ENCODE peak calls at places on chromosome 20, in eight cellular contexts. One of them, this sample, is unnamed.

GRCh38 chr20:56158489-56158888 is 90.0 kb upstream of the MC3R start:
- DNase-seq in T-helper 1 cell: no peak
- DNase-seq in renal cortical epithelial cell: no peak
- DNase-seq in HL-60: no peak
- DNase-seq in Calu3: no peak
- DNase-seq in psoas muscle: no peak
- DNase-seq in activated gamma-delta T cell treated with anti-CD3 and anti-CD28 coated beads, Interleukin-2, amount 50 U/mL, for 16 hours: no peak
- DNase-seq in activated CD8-positive, alpha-beta memory T cell treated with anti-CD3 and anti-CD28 coated beads for 4 hours: no peak
- DNase-seq in this sample: no peak

GRCh38 chr20:1391640-1392442 is 1.0 kb downstream of the FKBP1A start:
- DNase-seq in T-helper 1 cell: no peak
- DNase-seq in renal cortical epithelial cell: peak
- DNase-seq in activated gamma-delta T cell treated with anti-CD3 and anti-CD28 coated beads, Interleukin-2, amount 50 U/mL, for 16 hours: no peak
- DNase-seq in activated CD8-positive, alpha-beta memory T cell treated with anti-CD3 and anti-CD28 coated beads for 4 hours: no peak
- DNase-seq in Calu3: no peak
- DNase-seq in psoas muscle: peak
- DNase-seq in HL-60: peak
- DNase-seq in this sample: peak

GRCh38 chr20:57809661-57810172 is 99.9 kb upstream of the PMEPA1 start:
- DNase-seq in Calu3: no peak
- DNase-seq in renal cortical epithelial cell: no peak
- DNase-seq in T-helper 1 cell: no peak
- DNase-seq in activated CD8-positive, alpha-beta memory T cell treated with anti-CD3 and anti-CD28 coated beads for 4 hours: no peak
- DNase-seq in HL-60: no peak
- DNase-seq in psoas muscle: no peak
- DNase-seq in activated gamma-delta T cell treated with anti-CD3 and anti-CD28 coated beads, Interleukin-2, amount 50 U/mL, for 16 hours: no peak
- DNase-seq in this sample: no peak

GRCh38 chr20:17345321-17345720 is 118.5 kb downstream of the PCSK2 start:
- DNase-seq in psoas muscle: no peak
- DNase-seq in activated CD8-positive, alpha-beta memory T cell treated with anti-CD3 and anti-CD28 coated beads for 4 hours: no peak
- DNase-seq in renal cortical epithelial cell: no peak
- DNase-seq in activated gamma-delta T cell treated with anti-CD3 and anti-CD28 coated beads, Interleukin-2, amount 50 U/mL, for 16 hours: no peak
- DNase-seq in Calu3: no peak
- DNase-seq in T-helper 1 cell: no peak
- DNase-seq in HL-60: no peak
- DNase-seq in this sample: no peak

GRCh38 chr20:45629496-45630100 is at the start of gene WFDC10A:
- DNase-seq in psoas muscle: no peak
- DNase-seq in Calu3: peak
- DNase-seq in activated gamma-delta T cell treated with anti-CD3 and anti-CD28 coated beads, Interleukin-2, amount 50 U/mL, for 16 hours: no peak
- DNase-seq in T-helper 1 cell: no peak
- DNase-seq in HL-60: peak
- DNase-seq in activated CD8-positive, alpha-beta memory T cell treated with anti-CD3 and anti-CD28 coated beads for 4 hours: no peak
- DNase-seq in renal cortical epithelial cell: peak
- DNase-seq in this sample: no peak

GRCh38 chr20:26163890-26164289 is 467.2 kb upstream of the ZNF337 start:
- DNase-seq in activated gamma-delta T cell treated with anti-CD3 and anti-CD28 coated beads, Interleukin-2, amount 50 U/mL, for 16 hours: no peak
- DNase-seq in activated CD8-positive, alpha-beta memory T cell treated with anti-CD3 and anti-CD28 coated beads for 4 hours: no peak
- DNase-seq in T-helper 1 cell: no peak
- DNase-seq in psoas muscle: no peak
- DNase-seq in Calu3: no peak
- DNase-seq in HL-60: no peak
- DNase-seq in renal cortical epithelial cell: peak
- DNase-seq in this sample: no peak

GRCh38 chr20:44861547-44862006 is 23.9 kb upstream of the YWHAB start:
- DNase-seq in T-helper 1 cell: no peak
- DNase-seq in activated CD8-positive, alpha-beta memory T cell treated with anti-CD3 and anti-CD28 coated beads for 4 hours: no peak
- DNase-seq in Calu3: no peak
- DNase-seq in renal cortical epithelial cell: peak
- DNase-seq in psoas muscle: peak
- DNase-seq in activated gamma-delta T cell treated with anti-CD3 and anti-CD28 coated beads, Interleukin-2, amount 50 U/mL, for 16 hours: no peak
- DNase-seq in HL-60: no peak
- DNase-seq in this sample: no peak

GRCh38 chr20:19952392-19952791 is 64.8 kb upstream of the NAA20 start:
- DNase-seq in T-helper 1 cell: no peak
- DNase-seq in activated CD8-positive, alpha-beta memory T cell treated with anti-CD3 and anti-CD28 coated beads for 4 hours: no peak
- DNase-seq in renal cortical epithelial cell: no peak
- DNase-seq in activated gamma-delta T cell treated with anti-CD3 and anti-CD28 coated beads, Interleukin-2, amount 50 U/mL, for 16 hours: no peak
- DNase-seq in HL-60: no peak
- DNase-seq in Calu3: no peak
- DNase-seq in psoas muscle: no peak
- DNase-seq in this sample: no peak

GRCh38 chr20:36252511-36252910 is 16.2 kb downstream of the AAR2 start:
- DNase-seq in HL-60: no peak
- DNase-seq in Calu3: no peak
- DNase-seq in activated CD8-positive, alpha-beta memory T cell treated with anti-CD3 and anti-CD28 coated beads for 4 hours: no peak
- DNase-seq in renal cortical epithelial cell: no peak
- DNase-seq in T-helper 1 cell: no peak
- DNase-seq in activated gamma-delta T cell treated with anti-CD3 and anti-CD28 coated beads, Interleukin-2, amount 50 U/mL, for 16 hours: no peak
- DNase-seq in psoas muscle: no peak
- DNase-seq in this sample: no peak

GRCh38 chr20:60372822-60373221 is 414.6 kb downstream of the CDH26 start:
- DNase-seq in activated CD8-positive, alpha-beta memory T cell treated with anti-CD3 and anti-CD28 coated beads for 4 hours: no peak
- DNase-seq in psoas muscle: no peak
- DNase-seq in HL-60: peak
- DNase-seq in renal cortical epithelial cell: peak
- DNase-seq in activated gamma-delta T cell treated with anti-CD3 and anti-CD28 coated beads, Interleukin-2, amount 50 U/mL, for 16 hours: no peak
- DNase-seq in T-helper 1 cell: no peak
- DNase-seq in Calu3: peak
- DNase-seq in this sample: no peak

GRCh38 chr20:36591854-36592641 is 13.5 kb upstream of the RAB5IF start:
- DNase-seq in T-helper 1 cell: peak
- DNase-seq in Calu3: peak
- DNase-seq in activated gamma-delta T cell treated with anti-CD3 and anti-CD28 coated beads, Interleukin-2, amount 50 U/mL, for 16 hours: peak
- DNase-seq in HL-60: no peak
- DNase-seq in activated CD8-positive, alpha-beta memory T cell treated with anti-CD3 and anti-CD28 coated beads for 4 hours: peak
- DNase-seq in psoas muscle: no peak
- DNase-seq in renal cortical epithelial cell: peak
- DNase-seq in this sample: peak

GRCh38 chr20:15925376-15925775 is 647.9 kb downstream of the KIF16B start:
- DNase-seq in activated CD8-positive, alpha-beta memory T cell treated with anti-CD3 and anti-CD28 coated beads for 4 hours: no peak
- DNase-seq in renal cortical epithelial cell: no peak
- DNase-seq in T-helper 1 cell: no peak
- DNase-seq in psoas muscle: no peak
- DNase-seq in activated gamma-delta T cell treated with anti-CD3 and anti-CD28 coated beads, Interleukin-2, amount 50 U/mL, for 16 hours: no peak
- DNase-seq in Calu3: no peak
- DNase-seq in HL-60: no peak
- DNase-seq in this sample: no peak

GRCh38 chr20:20364747-20365558 is 3.0 kb upstream of the INSM1 start:
- DNase-seq in activated CD8-positive, alpha-beta memory T cell treated with anti-CD3 and anti-CD28 coated beads for 4 hours: no peak
- DNase-seq in renal cortical epithelial cell: no peak
- DNase-seq in HL-60: no peak
- DNase-seq in activated gamma-delta T cell treated with anti-CD3 and anti-CD28 coated beads, Interleukin-2, amount 50 U/mL, for 16 hours: no peak
- DNase-seq in T-helper 1 cell: no peak
- DNase-seq in Calu3: no peak
- DNase-seq in psoas muscle: no peak
- DNase-seq in this sample: peak

GRCh38 chr20:47502801-47503239 is 1.1 kb downstream of the NCOA3 start:
- DNase-seq in Calu3: peak
- DNase-seq in activated gamma-delta T cell treated with anti-CD3 and anti-CD28 coated beads, Interleukin-2, amount 50 U/mL, for 16 hours: no peak
- DNase-seq in psoas muscle: no peak
- DNase-seq in T-helper 1 cell: no peak
- DNase-seq in HL-60: peak
- DNase-seq in renal cortical epithelial cell: peak
- DNase-seq in activated CD8-positive, alpha-beta memory T cell treated with anti-CD3 and anti-CD28 coated beads for 4 hours: no peak
- DNase-seq in this sample: peak

GRCh38 chr20:5691918-5692618 is 58.1 kb upstream of the SHLD1 start:
- DNase-seq in renal cortical epithelial cell: no peak
- DNase-seq in Calu3: no peak
- DNase-seq in activated CD8-positive, alpha-beta memory T cell treated with anti-CD3 and anti-CD28 coated beads for 4 hours: no peak
- DNase-seq in HL-60: no peak
- DNase-seq in psoas muscle: no peak
- DNase-seq in T-helper 1 cell: no peak
- DNase-seq in activated gamma-delta T cell treated with anti-CD3 and anti-CD28 coated beads, Interleukin-2, amount 50 U/mL, for 16 hours: no peak
- DNase-seq in this sample: peak

GRCh38 chr20:30168025-30168799 is 1089.3 kb upstream of the DEFB115 start:
- DNase-seq in Calu3: no peak
- DNase-seq in activated gamma-delta T cell treated with anti-CD3 and anti-CD28 coated beads, Interleukin-2, amount 50 U/mL, for 16 hours: no peak
- DNase-seq in activated CD8-positive, alpha-beta memory T cell treated with anti-CD3 and anti-CD28 coated beads for 4 hours: peak
- DNase-seq in HL-60: no peak
- DNase-seq in renal cortical epithelial cell: no peak
- DNase-seq in T-helper 1 cell: no peak
- DNase-seq in psoas muscle: no peak
- DNase-seq in this sample: no peak

GRCh38 chr20:18805881-18806280 is 7.7 kb upstream of the SCP2D1 start:
- DNase-seq in psoas muscle: no peak
- DNase-seq in Calu3: no peak
- DNase-seq in T-helper 1 cell: no peak
- DNase-seq in renal cortical epithelial cell: no peak
- DNase-seq in activated gamma-delta T cell treated with anti-CD3 and anti-CD28 coated beads, Interleukin-2, amount 50 U/mL, for 16 hours: no peak
- DNase-seq in HL-60: no peak
- DNase-seq in activated CD8-positive, alpha-beta memory T cell treated with anti-CD3 and anti-CD28 coated beads for 4 hours: no peak
- DNase-seq in this sample: no peak

GRCh38 chr20:2805682-2806350 is 5.4 kb upstream of the CPXM1 start:
- DNase-seq in psoas muscle: no peak
- DNase-seq in HL-60: no peak
- DNase-seq in renal cortical epithelial cell: peak
- DNase-seq in activated gamma-delta T cell treated with anti-CD3 and anti-CD28 coated beads, Interleukin-2, amount 50 U/mL, for 16 hours: no peak
- DNase-seq in Calu3: no peak
- DNase-seq in T-helper 1 cell: no peak
- DNase-seq in activated CD8-positive, alpha-beta memory T cell treated with anti-CD3 and anti-CD28 coated beads for 4 hours: no peak
- DNase-seq in this sample: no peak

GRCh38 chr20:50689864-50690263 is 1.5 kb downstream of the RIPOR3 start:
- DNase-seq in T-helper 1 cell: no peak
- DNase-seq in activated CD8-positive, alpha-beta memory T cell treated with anti-CD3 and anti-CD28 coated beads for 4 hours: no peak
- DNase-seq in renal cortical epithelial cell: no peak
- DNase-seq in HL-60: no peak
- DNase-seq in psoas muscle: peak
- DNase-seq in Calu3: peak
- DNase-seq in activated gamma-delta T cell treated with anti-CD3 and anti-CD28 coated beads, Interleukin-2, amount 50 U/mL, for 16 hours: no peak
- DNase-seq in this sample: peak

GRCh38 chr20:58224097-58224496 is 4.4 kb downstream of the ANKRD60 start:
- DNase-seq in renal cortical epithelial cell: no peak
- DNase-seq in psoas muscle: no peak
- DNase-seq in T-helper 1 cell: no peak
- DNase-seq in Calu3: no peak
- DNase-seq in activated gamma-delta T cell treated with anti-CD3 and anti-CD28 coated beads, Interleukin-2, amount 50 U/mL, for 16 hours: no peak
- DNase-seq in HL-60: no peak
- DNase-seq in activated CD8-positive, alpha-beta memory T cell treated with anti-CD3 and anti-CD28 coated beads for 4 hours: no peak
- DNase-seq in this sample: no peak

GRCh38 chr20:35092524-35093244 is at the start of gene TRPC4AP:
- DNase-seq in Calu3: peak
- DNase-seq in renal cortical epithelial cell: peak
- DNase-seq in HL-60: peak
- DNase-seq in psoas muscle: peak
- DNase-seq in activated gamma-delta T cell treated with anti-CD3 and anti-CD28 coated beads, Interleukin-2, amount 50 U/mL, for 16 hours: peak
- DNase-seq in activated CD8-positive, alpha-beta memory T cell treated with anti-CD3 and anti-CD28 coated beads for 4 hours: peak
- DNase-seq in T-helper 1 cell: peak
- DNase-seq in this sample: peak

GRCh38 chr20:137668-138131 is 4.7 kb upstream of the DEFB126 start:
- DNase-seq in activated gamma-delta T cell treated with anti-CD3 and anti-CD28 coated beads, Interleukin-2, amount 50 U/mL, for 16 hours: no peak
- DNase-seq in activated CD8-positive, alpha-beta memory T cell treated with anti-CD3 and anti-CD28 coated beads for 4 hours: no peak
- DNase-seq in T-helper 1 cell: no peak
- DNase-seq in Calu3: no peak
- DNase-seq in renal cortical epithelial cell: no peak
- DNase-seq in HL-60: peak
- DNase-seq in psoas muscle: no peak
- DNase-seq in this sample: no peak

GRCh38 chr20:45361794-45362193 is 1.2 kb upstream of the SYS1 start:
- DNase-seq in Calu3: no peak
- DNase-seq in activated gamma-delta T cell treated with anti-CD3 and anti-CD28 coated beads, Interleukin-2, amount 50 U/mL, for 16 hours: no peak
- DNase-seq in T-helper 1 cell: no peak
- DNase-seq in HL-60: peak
- DNase-seq in renal cortical epithelial cell: no peak
- DNase-seq in activated CD8-positive, alpha-beta memory T cell treated with anti-CD3 and anti-CD28 coated beads for 4 hours: no peak
- DNase-seq in psoas muscle: no peak
- DNase-seq in this sample: no peak

GRCh38 chr20:64101731-64102621 is 5.4 kb downstream of the NPBWR2 start:
- DNase-seq in T-helper 1 cell: peak
- DNase-seq in activated CD8-positive, alpha-beta memory T cell treated with anti-CD3 and anti-CD28 coated beads for 4 hours: no peak
- DNase-seq in Calu3: peak
- DNase-seq in HL-60: no peak
- DNase-seq in psoas muscle: peak
- DNase-seq in renal cortical epithelial cell: no peak
- DNase-seq in activated gamma-delta T cell treated with anti-CD3 and anti-CD28 coated beads, Interleukin-2, amount 50 U/mL, for 16 hours: peak
- DNase-seq in this sample: peak

GRCh38 chr20:32203556-32204484 is 3.7 kb downstream of the PLAGL2 start:
- DNase-seq in renal cortical epithelial cell: peak
- DNase-seq in psoas muscle: no peak
- DNase-seq in T-helper 1 cell: no peak
- DNase-seq in HL-60: no peak
- DNase-seq in Calu3: no peak
- DNase-seq in activated gamma-delta T cell treated with anti-CD3 and anti-CD28 coated beads, Interleukin-2, amount 50 U/mL, for 16 hours: peak
- DNase-seq in activated CD8-positive, alpha-beta memory T cell treated with anti-CD3 and anti-CD28 coated beads for 4 hours: peak
- DNase-seq in this sample: no peak

GRCh38 chr20:62323146-62323979 is 20.6 kb downstream of the ADRM1 start:
- DNase-seq in activated gamma-delta T cell treated with anti-CD3 and anti-CD28 coated beads, Interleukin-2, amount 50 U/mL, for 16 hours: no peak
- DNase-seq in renal cortical epithelial cell: no peak
- DNase-seq in HL-60: no peak
- DNase-seq in psoas muscle: no peak
- DNase-seq in T-helper 1 cell: no peak
- DNase-seq in activated CD8-positive, alpha-beta memory T cell treated with anti-CD3 and anti-CD28 coated beads for 4 hours: no peak
- DNase-seq in Calu3: no peak
- DNase-seq in this sample: no peak

GRCh38 chr20:38125157-38126056 is 39.7 kb downstream of the TGM2 start:
- DNase-seq in activated CD8-positive, alpha-beta memory T cell treated with anti-CD3 and anti-CD28 coated beads for 4 hours: no peak
- DNase-seq in renal cortical epithelial cell: peak
- DNase-seq in activated gamma-delta T cell treated with anti-CD3 and anti-CD28 coated beads, Interleukin-2, amount 50 U/mL, for 16 hours: no peak
- DNase-seq in T-helper 1 cell: no peak
- DNase-seq in psoas muscle: peak
- DNase-seq in HL-60: no peak
- DNase-seq in Calu3: peak
- DNase-seq in this sample: peak

GRCh38 chr20:46816916-46817638 is 77.6 kb upstream of the EYA2 start:
- DNase-seq in T-helper 1 cell: no peak
- DNase-seq in HL-60: no peak
- DNase-seq in activated gamma-delta T cell treated with anti-CD3 and anti-CD28 coated beads, Interleukin-2, amount 50 U/mL, for 16 hours: no peak
- DNase-seq in Calu3: no peak
- DNase-seq in activated CD8-positive, alpha-beta memory T cell treated with anti-CD3 and anti-CD28 coated beads for 4 hours: no peak
- DNase-seq in renal cortical epithelial cell: no peak
- DNase-seq in psoas muscle: no peak
- DNase-seq in this sample: no peak

GRCh38 chr20:32343438-32343837 is 14.7 kb upstream of the ASXL1 start:
- DNase-seq in renal cortical epithelial cell: peak
- DNase-seq in Calu3: no peak
- DNase-seq in psoas muscle: no peak
- DNase-seq in T-helper 1 cell: no peak
- DNase-seq in activated CD8-positive, alpha-beta memory T cell treated with anti-CD3 and anti-CD28 coated beads for 4 hours: no peak
- DNase-seq in activated gamma-delta T cell treated with anti-CD3 and anti-CD28 coated beads, Interleukin-2, amount 50 U/mL, for 16 hours: no peak
- DNase-seq in HL-60: no peak
- DNase-seq in this sample: peak

GRCh38 chr20:3199976-3200755 is 4.3 kb downstream of the DDRGK1 start:
- DNase-seq in HL-60: no peak
- DNase-seq in renal cortical epithelial cell: no peak
- DNase-seq in activated gamma-delta T cell treated with anti-CD3 and anti-CD28 coated beads, Interleukin-2, amount 50 U/mL, for 16 hours: no peak
- DNase-seq in T-helper 1 cell: no peak
- DNase-seq in Calu3: no peak
- DNase-seq in activated CD8-positive, alpha-beta memory T cell treated with anti-CD3 and anti-CD28 coated beads for 4 hours: no peak
- DNase-seq in psoas muscle: peak
- DNase-seq in this sample: no peak

This sample was measured in NCI-H146.